ENCODE peak calls at places on chromosomes 12 and 14, in seven cellular contexts. S is GM23338, Y is GM23248, L is neural progenitor cell, W is PC-3, O is hepatocyte, C is HCT116. A is an unnamed sample.

GRCh38 chr14:67633451-67634154 is 13.9 kb downstream of the ARG2 start:
- DNase-seq in S (no peak), Y (no peak), L (no peak), W (no peak), O (no peak), C (no peak), A (no peak)

GRCh38 chr12:11719678-11720099 is 70.2 kb downstream of the ETV6 start:
- DNase-seq in S (peak), Y (peak), L (no peak), W (peak), O (no peak), C (no peak), A (no peak)

GRCh38 chr12:58554522-58555157 is 365.7 kb downstream of the LRIG3 start:
- DNase-seq in S (no peak), Y (no peak), L (no peak), W (no peak), O (no peak), C (no peak), A (no peak)

GRCh38 chr14:60153996-60154395 is 11.2 kb downstream of the DHRS7 start:
- DNase-seq in S (no peak), Y (no peak), L (no peak), W (no peak), O (no peak), C (no peak), A (no peak)

GRCh38 chr14:105891631-105892452 is 365.5 kb downstream of the TMEM121 start:
- DNase-seq in S (no peak), Y (no peak), L (no peak), W (no peak), O (no peak), C (no peak), A (no peak)

GRCh38 chr12:100473716-100474150 is at the start of gene NR1H4:
- DNase-seq in S (no peak), Y (peak), L (no peak), W (no peak), O (no peak), C (no peak), A (no peak)

GRCh38 chr14:93150227-93151206 is 34.2 kb downstream of the MOAP1 start:
- DNase-seq in S (no peak), Y (no peak), L (peak), W (peak), O (peak), C (no peak), A (no peak)

GRCh38 chr12:65875635-65876034 is 51.4 kb downstream of the HMGA2 start:
- DNase-seq in S (no peak), Y (peak), L (no peak), W (no peak), O (no peak), C (no peak), A (peak)

GRCh38 chr12:115700896-115701465 is 576.5 kb downstream of the MED13L start:
- DNase-seq in S (no peak), Y (no peak), L (no peak), W (no peak), O (no peak), C (no peak), A (no peak)

GRCh38 chr12:78442454-78442801 is 422.1 kb upstream of the SYT1 start:
- DNase-seq in S (no peak), Y (peak), L (no peak), W (peak), O (no peak), C (no peak), A (no peak)

GRCh38 chr14:75628816-75629215 is 31.9 kb downstream of the ERG28 start:
- DNase-seq in S (no peak), Y (no peak), L (no peak), W (no peak), O (no peak), C (no peak), A (no peak)

GRCh38 chr12:6899837-6900519 is 4.6 kb upstream of the LRRC23 start:
- DNase-seq in S (peak), Y (peak), L (no peak), W (no peak), O (no peak), C (no peak), A (no peak)

GRCh38 chr14:64953310-64953654 is 10.7 kb upstream of the GPX2 start:
- DNase-seq in S (no peak), Y (no peak), L (no peak), W (no peak), O (no peak), C (no peak), A (no peak)

GRCh38 chr14:92687681-92688433 is 60.6 kb downstream of the LGMN start:
- DNase-seq in S (peak), Y (no peak), L (peak), W (no peak), O (peak), C (no peak), A (no peak)

GRCh38 chr12:72017054-72017651 is 78.5 kb downstream of the TPH2 start:
- DNase-seq in S (peak), Y (peak), L (peak), W (peak), O (peak), C (peak), A (peak)

DNA sequence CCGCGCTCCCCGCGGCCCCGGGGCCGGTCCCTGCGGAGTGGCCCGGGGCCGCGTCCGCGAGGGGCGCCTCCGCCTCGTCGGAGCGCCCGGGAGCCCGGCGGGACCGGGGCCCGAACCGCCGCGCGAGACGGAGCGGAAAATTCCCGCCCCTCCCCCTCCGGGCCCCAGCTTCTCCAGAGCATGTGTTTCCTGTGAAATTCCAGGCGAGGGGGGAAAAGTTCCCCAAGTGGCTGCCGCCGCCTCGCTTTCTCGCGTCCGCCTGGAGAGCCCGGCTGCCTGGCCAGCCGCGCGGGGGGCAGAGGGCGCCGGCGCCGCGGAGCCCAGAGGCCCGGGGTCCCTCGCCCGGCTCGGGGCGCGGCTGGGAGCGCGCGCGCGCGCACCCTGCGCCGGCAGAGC is 886 bp downstream of the CACNA1C start:
- DNase-seq in S (peak), Y (peak), L (peak), W (no peak), O (peak), C (no peak), A (no peak)
- TF ChIP-seq EZH2 in S (no peak), Y (no peak), L (peak), W (no peak), O (no peak), C (no peak), A (no peak)

GRCh38 chr12:21539797-21540196 is 13.7 kb downstream of the SPX start:
- DNase-seq in S (no peak), Y (no peak), L (no peak), W (no peak), O (no peak), C (no peak), A (no peak)
- TF ChIP-seq EZH2phosphoT487 in S (no peak), Y (no peak), L (no peak), W (no peak), O (no peak), C (no peak), A (no peak)

DNA sequence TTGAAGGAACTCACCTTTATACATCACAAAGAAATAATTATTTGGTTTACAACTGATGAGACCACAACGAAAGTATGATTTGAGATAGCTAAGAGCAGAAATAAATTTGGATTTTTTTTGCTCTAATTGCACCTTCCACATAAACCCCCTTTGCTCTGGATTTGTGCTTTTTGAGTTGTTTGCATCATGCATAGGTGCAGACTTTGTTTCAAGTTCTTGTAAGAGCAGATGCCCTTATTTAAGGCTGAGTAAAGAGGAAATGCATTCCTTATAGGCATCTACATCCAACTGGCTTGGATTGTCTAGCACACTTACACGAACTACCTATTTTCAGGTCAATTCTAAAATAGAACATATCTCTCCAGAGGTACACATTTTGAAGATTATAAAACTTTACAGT is 6.6 kb upstream of the CCND2 start:
- DNase-seq in S (no peak), Y (no peak), L (no peak), W (no peak), O (no peak), C (no peak), A (no peak)
- TF ChIP-seq EZH2 in S (no peak), Y (no peak), L (no peak), W (no peak), O (no peak), C (no peak), A (no peak)

GRCh38 chr12:130362060-130362459 is 24.4 kb downstream of the PIWIL1 start:
- DNase-seq in S (no peak), Y (no peak), L (no peak), W (no peak), O (no peak), C (no peak), A (no peak)
- TF ChIP-seq EZH2phosphoT487 in S (no peak), Y (no peak), L (no peak), W (no peak), O (no peak), C (no peak), A (no peak)

GRCh38 chr14:101707863-101708620 is 53.5 kb upstream of the PPP2R5C start:
- DNase-seq in S (no peak), Y (no peak), L (no peak), W (no peak), O (no peak), C (no peak), A (no peak)

GRCh38 chr14:101706509-101707284 is 54.8 kb upstream of the PPP2R5C start:
- DNase-seq in S (no peak), Y (no peak), L (no peak), W (no peak), O (no peak), C (no peak), A (no peak)

GRCh38 chr14:101707285-101707842 is 54.1 kb upstream of the PPP2R5C start:
- DNase-seq in S (peak), Y (peak), L (peak), W (peak), O (peak), C (peak), A (peak)

GRCh38 chr14:101704140-101704539 is 57.4 kb upstream of the PPP2R5C start:
- DNase-seq in S (no peak), Y (no peak), L (no peak), W (no peak), O (no peak), C (no peak), A (no peak)

DNA sequence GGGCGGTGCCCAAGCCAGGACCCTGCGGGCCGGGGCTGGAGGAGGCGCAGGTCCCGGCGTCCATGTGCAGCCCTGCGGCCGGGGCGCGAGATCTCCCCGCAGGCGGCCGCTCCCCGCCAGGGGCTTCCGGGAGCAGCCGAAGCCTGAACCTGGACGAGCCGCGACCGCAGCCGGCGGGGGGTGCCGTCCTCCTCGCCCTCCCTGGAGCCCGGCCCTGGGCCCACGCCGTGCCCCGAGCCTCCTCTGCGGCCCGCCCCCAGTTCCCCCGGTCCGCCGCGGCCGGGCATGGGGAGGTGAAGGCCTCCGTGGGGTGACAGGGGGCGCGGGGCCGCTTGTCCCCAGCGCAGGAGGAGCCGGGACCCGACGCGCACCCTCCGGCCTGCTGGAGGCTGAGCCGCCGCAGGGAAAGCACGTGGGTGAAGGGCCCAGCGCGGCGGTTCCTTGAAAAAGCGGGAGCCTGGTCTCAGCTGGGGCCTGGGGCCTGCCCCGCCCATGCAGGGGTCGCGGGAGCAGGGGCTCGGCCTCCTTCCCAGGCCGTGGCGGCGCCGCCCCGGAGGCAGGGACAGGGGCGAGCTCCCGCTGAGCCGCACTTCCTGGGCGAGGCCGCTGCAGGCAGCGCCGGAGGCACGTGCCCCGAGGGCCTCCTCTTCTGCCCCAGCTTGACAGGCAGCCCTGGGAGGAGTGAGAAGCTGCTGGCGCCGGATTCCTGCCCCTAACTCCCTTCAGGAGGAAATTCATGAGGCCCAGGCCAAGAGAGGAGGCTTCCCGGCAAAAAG is 55.6 kb upstream of the PPP2R5C start:
- DNase-seq in S (peak), Y (peak), L (peak), W (peak), O (peak), C (no peak), A (peak)
- TF ChIP-seq EZH2 in S (no peak), Y (no peak), L (peak), W (no peak), O (peak), C (no peak), A (no peak)

GRCh38 chr12:52703878-52704277 is 554 bp upstream of the KRT77 start:
- DNase-seq in S (no peak), Y (no peak), L (no peak), W (no peak), O (no peak), C (no peak), A (no peak)
- TF ChIP-seq EZH2phosphoT487 in S (no peak), Y (no peak), L (no peak), W (no peak), O (no peak), C (no peak), A (no peak)

GRCh38 chr14:36516719-36517241 is 3.3 kb downstream of the NKX2-1 start:
- DNase-seq in S (no peak), Y (no peak), L (no peak), W (no peak), O (no peak), C (no peak), A (no peak)
- TF ChIP-seq EZH2 in S (peak), Y (no peak), L (peak), W (no peak), O (no peak), C (no peak), A (no peak)

DNA sequence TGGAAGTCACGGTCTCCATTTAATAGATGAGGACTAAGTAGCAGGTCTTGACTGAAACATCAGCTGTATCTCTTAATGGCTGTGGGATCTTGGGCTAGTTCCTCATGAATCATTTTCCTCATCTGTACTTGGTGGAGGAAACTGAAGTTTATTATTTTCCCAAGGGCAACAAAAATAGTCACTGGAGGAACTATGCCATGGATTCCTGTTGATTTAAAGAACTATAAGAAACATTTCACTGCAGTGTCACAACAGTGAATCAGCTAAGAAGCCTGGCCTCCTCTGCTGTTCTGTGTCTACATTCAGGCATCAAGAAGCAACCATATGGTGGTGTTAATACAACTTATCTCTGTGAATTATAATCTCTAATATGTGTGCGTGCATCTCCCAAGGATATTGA is 200.5 kb downstream of the STXBP6 start:
- DNase-seq in S (no peak), Y (peak), L (no peak), W (no peak), O (no peak), C (no peak), A (no peak)
- TF ChIP-seq EZH2phosphoT487 in S (no peak), Y (no peak), L (no peak), W (no peak), O (no peak), C (no peak), A (no peak)

DNA sequence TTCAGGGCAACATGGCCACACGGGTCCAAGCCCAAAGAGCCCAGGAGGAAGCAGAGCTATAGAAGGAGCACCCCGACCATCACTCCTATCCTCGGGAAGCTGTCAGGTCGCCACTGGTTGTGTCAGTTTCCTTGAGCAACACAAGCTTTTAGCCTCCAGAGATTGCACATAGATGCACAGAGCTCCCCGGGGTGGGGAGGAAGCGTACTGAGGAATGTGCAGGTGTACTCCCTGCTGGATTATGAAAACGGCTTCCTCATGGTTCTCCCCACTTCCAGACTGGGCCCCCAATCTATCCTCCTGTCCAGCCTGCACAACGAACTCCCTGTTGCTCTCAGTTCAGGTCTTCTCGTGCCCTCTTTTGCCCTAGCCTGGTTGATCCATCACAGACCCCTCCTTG is 30.3 kb upstream of the IRF2BPL start:
- DNase-seq in S (no peak), Y (no peak), L (no peak), W (no peak), O (no peak), C (no peak), A (no peak)
- TF ChIP-seq EZH2 in S (no peak), Y (no peak), L (no peak), W (no peak), O (no peak), C (no peak), A (no peak)

GRCh38 chr12:124211753-124212152 is 83.1 kb upstream of the RFLNA start:
- DNase-seq in S (no peak), Y (no peak), L (no peak), W (no peak), O (no peak), C (no peak), A (no peak)
- TF ChIP-seq EZH2phosphoT487 in S (no peak), Y (no peak), L (no peak), W (no peak), O (no peak), C (no peak), A (no peak)